ENCODE peak calls at places on chromosomes 3 and 15, in ten cellular contexts. E is K562, Y is HCT116, J is neural progenitor cell, Q is fibroblast of lung, X is neuronal stem cell, W is DND-41, U is GM23248, B is mesenchymal stem cell, H is mammary epithelial cell. K is an unnamed sample.

GRCh38 chr3:167691366-167691765 is 37.6 kb upstream of the WDR49 start:
- DNase-seq in E (no peak), Y (no peak), J (no peak), Q (no peak), X (no peak), W (peak), U (no peak), B (no peak), H (no peak), K (peak)

GRCh38 chr15:39918688-39919385 is 1.2 kb downstream of the GPR176 start:
- DNase-seq in E (no peak), Y (no peak), J (no peak), Q (peak), X (no peak), W (no peak), U (peak), B (peak), H (peak), K (no peak)

GRCh38 chr15:101723161-101723873 is 956 bp downstream of the TARS3 start:
- DNase-seq in E (peak), Y (no peak), J (no peak), Q (peak), X (no peak), W (peak), U (peak), B (peak), H (no peak), K (peak)

GRCh38 chr3:20984594-20985207 is 766.3 kb downstream of the ZNF385D start:
- DNase-seq in E (no peak), Y (no peak), J (no peak), Q (no peak), X (no peak), W (no peak), U (no peak), B (no peak), H (no peak), K (no peak)

GRCh38 chr15:67224889-67225288 is 29.6 kb downstream of the AAGAB start:
- DNase-seq in E (no peak), Y (no peak), J (no peak), Q (no peak), X (no peak), W (no peak), U (no peak), B (no peak), H (peak), K (no peak)

GRCh38 chr3:58192076-58192475 is 18.7 kb downstream of the DNASE1L3 start:
- DNase-seq in E (no peak), Y (no peak), J (no peak), Q (no peak), X (no peak), W (no peak), U (no peak), B (no peak), H (no peak), K (no peak)

GRCh38 chr15:100722551-100723322 is 120.3 kb downstream of the ASB7 start:
- DNase-seq in E (no peak), Y (no peak), J (no peak), Q (no peak), X (no peak), W (no peak), U (no peak), B (no peak), H (no peak), K (no peak)

GRCh38 chr3:158683216-158683975 is 10.9 kb upstream of the LXN start:
- DNase-seq in E (no peak), Y (no peak), J (no peak), Q (peak), X (no peak), W (no peak), U (peak), B (peak), H (peak), K (no peak)

GRCh38 chr3:64164309-64164708 is 61.0 kb downstream of the PRICKLE2 start:
- DNase-seq in E (no peak), Y (no peak), J (no peak), Q (peak), X (no peak), W (no peak), U (peak), B (no peak), H (no peak), K (no peak)

GRCh38 chr3:109125902-109126301 is 8.0 kb upstream of the MORC1 start:
- DNase-seq in E (no peak), Y (no peak), J (no peak), Q (no peak), X (no peak), W (no peak), U (no peak), B (no peak), H (no peak), K (no peak)

GRCh38 chr3:94775746-94776145 is 712.9 kb downstream of the NSUN3 start:
- DNase-seq in E (no peak), Y (no peak), J (no peak), Q (no peak), X (no peak), W (no peak), U (no peak), B (no peak), H (no peak), K (no peak)

GRCh38 chr3:86993704-86994103 is 2.8 kb upstream of the VGLL3 start:
- DNase-seq in E (no peak), Y (no peak), J (no peak), Q (peak), X (no peak), W (no peak), U (peak), B (peak), H (no peak), K (no peak)

GRCh38 chr3:132568427-132568826 is 28.6 kb upstream of the ACKR4 start:
- DNase-seq in E (no peak), Y (no peak), J (no peak), Q (no peak), X (no peak), W (no peak), U (no peak), B (no peak), H (no peak), K (peak)

GRCh38 chr15:96807361-96807760 is 476.9 kb downstream of the NR2F2 start:
- DNase-seq in E (no peak), Y (no peak), J (no peak), Q (no peak), X (no peak), W (no peak), U (no peak), B (no peak), H (no peak), K (no peak)

GRCh38 chr15:62619105-62619504 is 423.4 kb upstream of the TPM1 start:
- DNase-seq in E (no peak), Y (no peak), J (no peak), Q (peak), X (no peak), W (no peak), U (peak), B (no peak), H (no peak), K (no peak)

GRCh38 chr15:92079647-92080255 is 226.2 kb downstream of the SLCO3A1 start:
- DNase-seq in E (no peak), Y (no peak), J (no peak), Q (no peak), X (no peak), W (no peak), U (no peak), B (no peak), H (no peak), K (no peak)
- H2AFZ ChIP-seq in E (peak), Y (no peak), J (no peak), Q (no peak), X (peak), W (no peak), U (no peak), B (no peak), H (no peak), K (no peak)

DNA sequence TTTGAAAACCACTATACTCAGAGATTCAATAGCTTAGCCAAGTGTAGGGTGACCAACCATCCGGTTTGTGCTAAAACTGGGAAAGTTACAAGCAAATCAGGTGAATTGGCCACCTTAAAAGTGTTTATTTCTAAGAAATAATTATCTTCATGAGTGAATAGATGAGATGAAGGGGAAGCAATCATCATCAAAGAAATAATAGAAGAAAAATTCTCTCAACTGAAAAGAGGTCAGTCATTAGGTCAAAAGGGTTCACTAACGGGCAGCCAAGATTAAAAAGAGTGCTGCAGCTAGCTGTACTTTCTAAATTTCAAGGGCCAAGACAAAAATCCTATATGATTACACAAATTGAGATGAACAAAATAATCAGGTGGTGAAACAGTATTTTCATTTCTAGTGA is 34.9 kb upstream of the TSC22D2 start:
- DNase-seq in E (no peak), Y (no peak), J (no peak), Q (no peak), X (no peak), W (no peak), U (no peak), B (no peak), H (no peak), K (no peak)
- H3K4me2 ChIP-seq in E (no peak), Y (no peak), J (no peak), Q (no peak), X (no peak), W (no peak), U (no peak), B (no peak), H (no peak), K (no peak)

GRCh38 chr15:73686781-73687256 is 2.6 kb downstream of the CD276 start:
- DNase-seq in E (peak), Y (no peak), J (no peak), Q (peak), X (no peak), W (no peak), U (peak), B (peak), H (peak), K (no peak)

GRCh38 chr15:73688455-73688854 is 4.3 kb downstream of the CD276 start:
- DNase-seq in E (peak), Y (no peak), J (no peak), Q (peak), X (no peak), W (no peak), U (peak), B (peak), H (no peak), K (no peak)

GRCh38 chr15:73695773-73696640 is 11.8 kb downstream of the CD276 start:
- DNase-seq in E (no peak), Y (no peak), J (no peak), Q (no peak), X (no peak), W (no peak), U (no peak), B (no peak), H (peak), K (no peak)

GRCh38 chr15:73694419-73694818 is 10.2 kb downstream of the CD276 start:
- DNase-seq in E (no peak), Y (no peak), J (no peak), Q (peak), X (no peak), W (no peak), U (peak), B (peak), H (no peak), K (no peak)

GRCh38 chr15:73691398-73691797 is 7.2 kb downstream of the CD276 start:
- DNase-seq in E (peak), Y (no peak), J (peak), Q (peak), X (no peak), W (no peak), U (peak), B (peak), H (peak), K (no peak)
- H3K9ac ChIP-seq in E (no peak), Y (no peak), J (no peak), Q (no peak), X (peak), W (no peak), U (peak), B (peak), H (no peak), K (no peak)

DNA sequence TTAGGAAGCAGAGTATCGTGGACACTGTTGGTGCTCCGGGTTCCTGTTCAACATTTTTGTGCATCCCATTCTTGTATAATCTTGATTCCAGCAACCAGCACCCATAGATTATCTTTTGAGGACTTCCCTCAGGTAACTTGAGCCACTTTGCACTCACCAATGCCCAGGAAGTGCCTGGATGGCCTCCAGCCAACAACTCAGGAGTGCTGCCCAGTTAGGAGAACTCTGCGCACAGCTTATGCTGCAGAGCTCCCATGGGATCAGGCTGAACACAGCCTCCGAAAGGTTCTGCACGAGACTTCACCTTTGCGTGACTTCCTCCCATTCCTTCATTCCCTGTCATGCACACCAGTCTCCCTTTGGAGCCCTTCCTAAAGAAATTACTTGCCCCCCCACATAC is 64.3 kb upstream of the LRRN1 start:
- DNase-seq in E (no peak), Y (no peak), J (no peak), Q (no peak), X (no peak), W (no peak), U (no peak), B (no peak), H (no peak), K (no peak)
- H2AFZ ChIP-seq in E (no peak), Y (no peak), J (no peak), Q (no peak), X (no peak), W (no peak), U (no peak), B (no peak), H (no peak), K (no peak)

GRCh38 chr3:169846458-169847193 is 23.1 kb downstream of the LRRC31 start:
- DNase-seq in E (no peak), Y (peak), J (no peak), Q (peak), X (no peak), W (no peak), U (peak), B (peak), H (peak), K (no peak)
- H3K4me2 ChIP-seq in E (no peak), Y (peak), J (no peak), Q (peak), X (no peak), W (no peak), U (peak), B (no peak), H (no peak), K (no peak)

GRCh38 chr15:51016615-51017014 is 78.1 kb downstream of the TNFAIP8L3 start:
- DNase-seq in E (no peak), Y (no peak), J (no peak), Q (no peak), X (no peak), W (no peak), U (no peak), B (no peak), H (no peak), K (no peak)
- H3K9ac ChIP-seq in E (no peak), Y (no peak), J (no peak), Q (no peak), X (no peak), W (no peak), U (no peak), B (no peak), H (no peak), K (no peak)

GRCh38 chr15:95439812-95440380 is 890.6 kb upstream of the NR2F2 start:
- DNase-seq in E (no peak), Y (no peak), J (peak), Q (peak), X (no peak), W (no peak), U (no peak), B (no peak), H (no peak), K (no peak)
- H2AFZ ChIP-seq in E (no peak), Y (no peak), J (no peak), Q (no peak), X (no peak), W (no peak), U (no peak), B (no peak), H (no peak), K (no peak)